ENCODE peak calls at places on chromosomes 1 and 21, in ten cellular contexts. One of them, this sample, is unnamed.

GRCh38 chr1:203569490-203570318 is 56.9 kb upstream of the ATP2B4 start:
- DNase-seq in psoas muscle: no peak
- DNase-seq in RCC 7860: peak; percentile 99
- DNase-seq in GM20000: no peak
- DNase-seq in PC-3: peak; percentile 58
- DNase-seq in neural crest cell: no peak
- DNase-seq in small intestine: no peak
- DNase-seq in HFF-Myc: no peak
- DNase-seq in AG08396: peak; percentile 44
- DNase-seq in dorsolateral prefrontal cortex: no peak
- DNase-seq in this sample: no peak

GRCh38 chr1:3610165-3610822 is 1.0 kb downstream of the MEGF6 start:
- DNase-seq in psoas muscle: no peak
- DNase-seq in RCC 7860: no peak
- DNase-seq in GM20000: no peak
- DNase-seq in PC-3: no peak
- DNase-seq in neural crest cell: no peak
- DNase-seq in small intestine: no peak
- DNase-seq in HFF-Myc: no peak
- DNase-seq in AG08396: no peak
- DNase-seq in dorsolateral prefrontal cortex: no peak
- DNase-seq in this sample: no peak

GRCh38 chr1:156437465-156437864 is 63.1 kb downstream of the MEF2D start:
- DNase-seq in psoas muscle: no peak
- DNase-seq in RCC 7860: no peak
- DNase-seq in GM20000: no peak
- DNase-seq in PC-3: no peak
- DNase-seq in neural crest cell: no peak
- DNase-seq in small intestine: no peak
- DNase-seq in HFF-Myc: no peak
- DNase-seq in AG08396: no peak
- DNase-seq in dorsolateral prefrontal cortex: no peak
- DNase-seq in this sample: no peak

GRCh38 chr1:54581621-54582035 is 33.6 kb downstream of the ACOT11 start:
- DNase-seq in psoas muscle: peak; percentile 93
- DNase-seq in RCC 7860: peak; percentile 52
- DNase-seq in GM20000: no peak
- DNase-seq in PC-3: peak; percentile 71
- DNase-seq in neural crest cell: no peak
- DNase-seq in small intestine: peak; percentile 71
- DNase-seq in HFF-Myc: peak; percentile 19
- DNase-seq in AG08396: peak; percentile 98
- DNase-seq in dorsolateral prefrontal cortex: peak; percentile 77
- DNase-seq in this sample: no peak

GRCh38 chr1:66809736-66810326 is 8.8 kb upstream of the INSL5 start:
- DNase-seq in psoas muscle: no peak
- DNase-seq in RCC 7860: peak; percentile 10
- DNase-seq in GM20000: no peak
- DNase-seq in PC-3: no peak
- DNase-seq in neural crest cell: no peak
- DNase-seq in small intestine: no peak
- DNase-seq in HFF-Myc: no peak
- DNase-seq in AG08396: peak; percentile 22
- DNase-seq in dorsolateral prefrontal cortex: no peak
- DNase-seq in this sample: no peak

GRCh38 chr1:30886710-30887428 is 21.7 kb downstream of the SDC3 start:
- DNase-seq in psoas muscle: no peak
- DNase-seq in RCC 7860: no peak
- DNase-seq in GM20000: no peak
- DNase-seq in PC-3: no peak
- DNase-seq in neural crest cell: no peak
- DNase-seq in small intestine: peak; percentile 37
- DNase-seq in HFF-Myc: no peak
- DNase-seq in AG08396: no peak
- DNase-seq in dorsolateral prefrontal cortex: no peak
- DNase-seq in this sample: no peak

GRCh38 chr1:92037400-92037799 is 7.6 kb downstream of the EPHX4 start:
- DNase-seq in psoas muscle: no peak
- DNase-seq in RCC 7860: no peak
- DNase-seq in GM20000: no peak
- DNase-seq in PC-3: no peak
- DNase-seq in neural crest cell: no peak
- DNase-seq in small intestine: no peak
- DNase-seq in HFF-Myc: no peak
- DNase-seq in AG08396: no peak
- DNase-seq in dorsolateral prefrontal cortex: no peak
- DNase-seq in this sample: no peak

GRCh38 chr1:160096491-160097116 is 1.8 kb downstream of the IGSF8 start:
- DNase-seq in psoas muscle: peak; percentile 55
- DNase-seq in RCC 7860: no peak
- DNase-seq in GM20000: no peak
- DNase-seq in PC-3: peak; percentile 77
- DNase-seq in neural crest cell: no peak
- DNase-seq in small intestine: peak; percentile 63
- DNase-seq in HFF-Myc: no peak
- DNase-seq in AG08396: peak; percentile 38
- DNase-seq in dorsolateral prefrontal cortex: no peak
- DNase-seq in this sample: no peak

GRCh38 chr1:212858461-212859265 is 588 bp downstream of the FLVCR1 start:
- DNase-seq in psoas muscle: no peak
- DNase-seq in RCC 7860: peak; percentile 18
- DNase-seq in GM20000: peak; percentile 56
- DNase-seq in PC-3: peak; percentile 47
- DNase-seq in neural crest cell: no peak
- DNase-seq in small intestine: peak; percentile 42
- DNase-seq in HFF-Myc: no peak
- DNase-seq in AG08396: peak; percentile 43
- DNase-seq in dorsolateral prefrontal cortex: peak; percentile 29
- DNase-seq in this sample: peak; percentile 31

GRCh38 chr1:2966940-2967725 is 54.1 kb upstream of the ACTRT2 start:
- DNase-seq in psoas muscle: no peak
- DNase-seq in RCC 7860: no peak
- DNase-seq in GM20000: no peak
- DNase-seq in PC-3: no peak
- DNase-seq in neural crest cell: no peak
- DNase-seq in small intestine: no peak
- DNase-seq in HFF-Myc: no peak
- DNase-seq in AG08396: no peak
- DNase-seq in dorsolateral prefrontal cortex: peak; percentile 56
- DNase-seq in this sample: no peak

GRCh38 chr1:41174170-41174569 is 67.9 kb downstream of the SCMH1 start:
- DNase-seq in psoas muscle: no peak
- DNase-seq in RCC 7860: no peak
- DNase-seq in GM20000: no peak
- DNase-seq in PC-3: peak; percentile 78
- DNase-seq in neural crest cell: no peak
- DNase-seq in small intestine: no peak
- DNase-seq in HFF-Myc: no peak
- DNase-seq in AG08396: no peak
- DNase-seq in dorsolateral prefrontal cortex: no peak
- DNase-seq in this sample: no peak

GRCh38 chr21:41752231-41752681 is 14.6 kb downstream of the RIPK4 start:
- DNase-seq in psoas muscle: no peak
- DNase-seq in RCC 7860: peak; percentile 76
- DNase-seq in GM20000: no peak
- DNase-seq in PC-3: peak; percentile 81
- DNase-seq in neural crest cell: no peak
- DNase-seq in small intestine: no peak
- DNase-seq in HFF-Myc: peak; percentile 97
- DNase-seq in AG08396: peak; percentile 81
- DNase-seq in dorsolateral prefrontal cortex: no peak
- DNase-seq in this sample: no peak

GRCh38 chr1:210143465-210144062 is 89.0 kb upstream of the SERTAD4 start:
- DNase-seq in psoas muscle: peak; percentile 69
- DNase-seq in RCC 7860: peak; percentile 43
- DNase-seq in GM20000: peak; percentile 25
- DNase-seq in PC-3: peak; percentile 95
- DNase-seq in neural crest cell: peak; percentile 79
- DNase-seq in small intestine: peak; percentile 66
- DNase-seq in HFF-Myc: peak; percentile 50
- DNase-seq in AG08396: peak; percentile 28
- DNase-seq in dorsolateral prefrontal cortex: peak; percentile 89
- DNase-seq in this sample: no peak

GRCh38 chr1:91842056-91842455 is 43.9 kb downstream of the TGFBR3 start:
- DNase-seq in psoas muscle: no peak
- DNase-seq in RCC 7860: no peak
- DNase-seq in GM20000: no peak
- DNase-seq in PC-3: no peak
- DNase-seq in neural crest cell: no peak
- DNase-seq in small intestine: no peak
- DNase-seq in HFF-Myc: no peak
- DNase-seq in AG08396: no peak
- DNase-seq in dorsolateral prefrontal cortex: no peak
- DNase-seq in this sample: no peak

GRCh38 chr1:110541996-110542395 is 23.0 kb upstream of the KCNA10 start:
- DNase-seq in psoas muscle: no peak
- DNase-seq in RCC 7860: no peak
- DNase-seq in GM20000: no peak
- DNase-seq in PC-3: no peak
- DNase-seq in neural crest cell: no peak
- DNase-seq in small intestine: no peak
- DNase-seq in HFF-Myc: no peak
- DNase-seq in AG08396: no peak
- DNase-seq in dorsolateral prefrontal cortex: no peak
- DNase-seq in this sample: no peak

GRCh38 chr1:180863158-180863775 is 49.4 kb upstream of the KIAA1614 start:
- DNase-seq in psoas muscle: no peak
- DNase-seq in RCC 7860: peak; percentile 31
- DNase-seq in GM20000: peak; percentile 20
- DNase-seq in PC-3: peak; percentile 71
- DNase-seq in neural crest cell: peak; percentile 44
- DNase-seq in small intestine: peak; percentile 62
- DNase-seq in HFF-Myc: peak; percentile 20
- DNase-seq in AG08396: peak; percentile 45
- DNase-seq in dorsolateral prefrontal cortex: no peak
- DNase-seq in this sample: no peak

GRCh38 chr1:227947678-227948492 is at the start of gene WNT9A:
- DNase-seq in psoas muscle: peak; percentile 74
- DNase-seq in RCC 7860: no peak
- DNase-seq in GM20000: peak; percentile 79
- DNase-seq in PC-3: peak; percentile 91
- DNase-seq in neural crest cell: peak; percentile 51
- DNase-seq in small intestine: peak; percentile 21
- DNase-seq in HFF-Myc: no peak
- DNase-seq in AG08396: peak; percentile 94
- DNase-seq in dorsolateral prefrontal cortex: no peak
- DNase-seq in this sample: no peak

GRCh38 chr1:61852693-61853060 is 110.4 kb downstream of the PATJ start:
- DNase-seq in psoas muscle: no peak
- DNase-seq in RCC 7860: no peak
- DNase-seq in GM20000: no peak
- DNase-seq in PC-3: no peak
- DNase-seq in neural crest cell: no peak
- DNase-seq in small intestine: no peak
- DNase-seq in HFF-Myc: no peak
- DNase-seq in AG08396: no peak
- DNase-seq in dorsolateral prefrontal cortex: peak; percentile 23
- DNase-seq in this sample: no peak

GRCh38 chr1:213162338-213162737 is 111.3 kb downstream of the RPS6KC1 start:
- DNase-seq in psoas muscle: peak; percentile 21
- DNase-seq in RCC 7860: no peak
- DNase-seq in GM20000: no peak
- DNase-seq in PC-3: peak; percentile 65
- DNase-seq in neural crest cell: no peak
- DNase-seq in small intestine: no peak
- DNase-seq in HFF-Myc: no peak
- DNase-seq in AG08396: no peak
- DNase-seq in dorsolateral prefrontal cortex: no peak
- DNase-seq in this sample: no peak

GRCh38 chr1:62989497-62989896 is 205.6 kb downstream of the ATG4C start:
- DNase-seq in psoas muscle: no peak
- DNase-seq in RCC 7860: no peak
- DNase-seq in GM20000: no peak
- DNase-seq in PC-3: peak; percentile 30
- DNase-seq in neural crest cell: no peak
- DNase-seq in small intestine: peak; percentile 53
- DNase-seq in HFF-Myc: no peak
- DNase-seq in AG08396: no peak
- DNase-seq in dorsolateral prefrontal cortex: no peak
- DNase-seq in this sample: no peak

GRCh38 chr1:246632584-246633168 is 66.4 kb downstream of the CNST start:
- DNase-seq in psoas muscle: no peak
- DNase-seq in RCC 7860: peak; percentile 23
- DNase-seq in GM20000: no peak
- DNase-seq in PC-3: no peak
- DNase-seq in neural crest cell: no peak
- DNase-seq in small intestine: no peak
- DNase-seq in HFF-Myc: peak; percentile 81
- DNase-seq in AG08396: peak; percentile 74
- DNase-seq in dorsolateral prefrontal cortex: no peak
- DNase-seq in this sample: no peak

GRCh38 chr21:25501996-25502665 is 105.2 kb downstream of the MRPL39 start:
- DNase-seq in psoas muscle: no peak
- DNase-seq in RCC 7860: peak; percentile 97
- DNase-seq in GM20000: no peak
- DNase-seq in PC-3: no peak
- DNase-seq in neural crest cell: no peak
- DNase-seq in small intestine: no peak
- DNase-seq in HFF-Myc: no peak
- DNase-seq in AG08396: no peak
- DNase-seq in dorsolateral prefrontal cortex: no peak
- DNase-seq in this sample: no peak

GRCh38 chr1:218339267-218339831 is 5.8 kb upstream of the TGFB2 start:
- DNase-seq in psoas muscle: no peak
- DNase-seq in RCC 7860: peak; percentile 44
- DNase-seq in GM20000: no peak
- DNase-seq in PC-3: peak; percentile 88
- DNase-seq in neural crest cell: no peak
- DNase-seq in small intestine: peak; percentile 31
- DNase-seq in HFF-Myc: no peak
- DNase-seq in AG08396: peak; percentile 29
- DNase-seq in dorsolateral prefrontal cortex: no peak
- DNase-seq in this sample: no peak

GRCh38 chr1:9413143-9413876 is 120.6 kb downstream of the SPSB1 start:
- DNase-seq in psoas muscle: peak; percentile 82
- DNase-seq in RCC 7860: peak; percentile 93
- DNase-seq in GM20000: peak; percentile 87
- DNase-seq in PC-3: peak; percentile 85
- DNase-seq in neural crest cell: no peak
- DNase-seq in small intestine: peak; percentile 74
- DNase-seq in HFF-Myc: peak; percentile 55
- DNase-seq in AG08396: peak; percentile 90
- DNase-seq in dorsolateral prefrontal cortex: no peak
- DNase-seq in this sample: peak; percentile 30

GRCh38 chr1:214617843-214618242 is 14.8 kb downstream of the CENPF start:
- DNase-seq in psoas muscle: no peak
- DNase-seq in RCC 7860: no peak
- DNase-seq in GM20000: no peak
- DNase-seq in PC-3: no peak
- DNase-seq in neural crest cell: no peak
- DNase-seq in small intestine: no peak
- DNase-seq in HFF-Myc: no peak
- DNase-seq in AG08396: no peak
- DNase-seq in dorsolateral prefrontal cortex: no peak
- DNase-seq in this sample: no peak

GRCh38 chr1:119674835-119675289 is 26.8 kb upstream of the ZNF697 start:
- DNase-seq in psoas muscle: peak; percentile 45
- DNase-seq in RCC 7860: peak; percentile 74
- DNase-seq in GM20000: peak; percentile 43
- DNase-seq in PC-3: peak; percentile 90
- DNase-seq in neural crest cell: no peak
- DNase-seq in small intestine: no peak
- DNase-seq in HFF-Myc: no peak
- DNase-seq in AG08396: peak; percentile 63
- DNase-seq in dorsolateral prefrontal cortex: peak; percentile 48
- DNase-seq in this sample: no peak

GRCh38 chr1:208809876-208810275 is 565.7 kb upstream of the PLXNA2 start:
- DNase-seq in psoas muscle: no peak
- DNase-seq in RCC 7860: no peak
- DNase-seq in GM20000: no peak
- DNase-seq in PC-3: peak; percentile 21
- DNase-seq in neural crest cell: no peak
- DNase-seq in small intestine: no peak
- DNase-seq in HFF-Myc: no peak
- DNase-seq in AG08396: no peak
- DNase-seq in dorsolateral prefrontal cortex: no peak
- DNase-seq in this sample: no peak

This sample was measured in CD4-positive, CD25-positive, alpha-beta regulatory T cell.